ENCODE peak calls at places on chromosomes 13 and 19, in nine cellular contexts. G is PC-3, T is cardiac muscle cell, F is B cell, Z is BE2C, B is fibroblast of the aortic adventitia, I is body of pancreas, E is neural progenitor cell, R is IMR-90. M is an unnamed sample.

GRCh38 chr13:113083022-113083373 is 22.6 kb upstream of the F7 start:
- DNase-seq in G (no peak), T (no peak), F (no peak), Z (no peak), B (no peak), I (no peak), E (no peak), R (no peak), M (no peak)

GRCh38 chr13:21673592-21674270 is 2.9 kb downstream of the FGF9 start:
- DNase-seq in G (peak), T (peak), F (peak), Z (peak), B (peak), I (peak), E (peak), R (peak), M (peak)

GRCh38 chr19:3283886-3284657 is 59.6 kb downstream of the CELF5 start:
- DNase-seq in G (no peak), T (no peak), F (no peak), Z (no peak), B (no peak), I (no peak), E (no peak), R (no peak), M (no peak)

GRCh38 chr13:112983042-112983305 is 14.0 kb downstream of the MCF2L start:
- DNase-seq in G (no peak), T (no peak), F (no peak), Z (no peak), B (no peak), I (no peak), E (no peak), R (no peak), M (no peak)

GRCh38 chr19:55454787-55455243 is 6.6 kb downstream of the ISOC2 start:
- DNase-seq in G (peak), T (peak), F (peak), Z (peak), B (no peak), I (no peak), E (peak), R (peak), M (no peak)

GRCh38 chr19:21483589-21484170 is 21.7 kb upstream of the ZNF429 start:
- DNase-seq in G (no peak), T (peak), F (peak), Z (peak), B (peak), I (peak), E (peak), R (no peak), M (no peak)

GRCh38 chr13:110874508-110874960 is 40.3 kb downstream of the ANKRD10 start:
- DNase-seq in G (peak), T (peak), F (peak), Z (peak), B (peak), I (peak), E (peak), R (peak), M (peak)

GRCh38 chr13:52096062-52096461 is 32.8 kb downstream of the NEK5 start:
- DNase-seq in G (no peak), T (no peak), F (no peak), Z (no peak), B (no peak), I (no peak), E (no peak), R (no peak), M (no peak)

GRCh38 chr19:27635401-27635800 is 1577.5 kb downstream of the UQCRFS1 start:
- DNase-seq in G (no peak), T (no peak), F (no peak), Z (no peak), B (no peak), I (no peak), E (no peak), R (no peak), M (no peak)

GRCh38 chr19:44597131-44597491 is 16.3 kb upstream of the IGSF23 start:
- DNase-seq in G (no peak), T (no peak), F (no peak), Z (no peak), B (no peak), I (no peak), E (no peak), R (no peak), M (no peak)

GRCh38 chr13:98103942-98104880 is 38.7 kb upstream of the FARP1 start:
- DNase-seq in G (peak), T (no peak), F (no peak), Z (no peak), B (peak), I (no peak), E (no peak), R (peak), M (no peak)

GRCh38 chr13:77518266-77518665 is 17.2 kb upstream of the SCEL start:
- DNase-seq in G (no peak), T (no peak), F (no peak), Z (no peak), B (no peak), I (no peak), E (no peak), R (no peak), M (no peak)
- TF ChIP-seq CTCF in G (no peak), T (no peak), F (no peak), Z (no peak), B (no peak), I (no peak), E (no peak), R (no peak), M (no peak)

GRCh38 chr13:30564489-30564888 is 53.2 kb upstream of the USPL1 start:
- DNase-seq in G (no peak), T (no peak), F (no peak), Z (no peak), B (peak), I (no peak), E (no peak), R (no peak), M (no peak)
- TF ChIP-seq CTCF in G (no peak), T (no peak), F (no peak), Z (no peak), B (no peak), I (no peak), E (no peak), R (no peak), M (no peak)

DNA sequence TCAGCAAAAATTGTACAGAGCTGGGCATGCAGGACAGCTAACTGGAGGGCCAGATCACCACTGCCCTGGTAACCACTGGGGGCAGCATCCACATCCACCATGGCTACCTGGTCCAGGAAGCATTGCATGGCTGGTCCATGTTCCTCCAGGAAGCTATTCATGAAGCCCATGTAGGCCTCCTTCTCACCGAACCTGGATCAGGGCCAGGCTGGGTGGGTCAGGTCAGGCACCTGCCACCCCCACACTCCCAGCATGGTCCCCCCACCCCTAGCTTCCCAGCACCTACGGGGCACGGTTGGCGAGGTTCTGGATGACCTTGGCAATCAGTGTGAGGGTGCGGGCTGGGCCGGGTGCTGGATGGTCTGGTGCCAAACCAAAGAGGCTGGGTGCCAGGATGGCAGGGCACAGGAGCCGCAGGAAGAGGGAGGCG is 4.6 kb upstream of the WIZ start:
- DNase-seq in G (no peak), T (no peak), F (no peak), Z (no peak), B (no peak), I (peak), E (no peak), R (no peak), M (no peak)
- TF ChIP-seq CTCF in G (peak), T (peak), F (no peak), Z (peak), B (peak), I (peak), E (peak), R (no peak), M (no peak)

DNA sequence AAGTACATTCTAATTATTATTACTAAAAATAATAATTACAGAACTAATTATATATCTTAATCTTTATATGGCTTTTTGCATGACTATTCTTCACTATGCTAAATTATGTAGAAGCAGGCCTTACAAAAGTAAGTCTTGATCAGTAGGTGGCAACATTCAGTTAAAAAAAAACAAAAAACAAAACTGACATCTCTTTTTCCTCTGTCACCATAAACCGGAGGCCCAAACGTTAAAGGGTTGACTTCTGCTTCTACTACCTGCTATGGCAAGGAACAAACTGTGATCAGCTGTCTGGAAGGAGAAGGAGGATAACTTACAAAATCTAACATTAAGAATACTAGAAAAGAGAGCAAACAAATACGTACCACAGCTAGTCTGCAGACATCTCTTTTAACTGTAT is 1525.6 kb downstream of the SLITRK1 start:
- DNase-seq in G (peak), T (peak), F (no peak), Z (no peak), B (peak), I (no peak), E (peak), R (no peak), M (no peak)
- TF ChIP-seq CTCF in G (peak), T (peak), F (no peak), Z (peak), B (no peak), I (no peak), E (peak), R (no peak), M (peak)